ENCODE peak calls at places on chromosomes 11 and 22, in seven cellular contexts. K is heart left ventricle; T is HepG2; P is PC-3; J is heart right ventricle; G is activated CD4-positive, alpha-beta T cell treated with anti-CD3 and anti-CD28 coated beads for 36 hours; H is IMR-90. Q is an unnamed sample.

GRCh38 chr11:62879150-62879549 is 1.5 kb upstream of the SLC3A2 start:
- ATAC-seq in G (no peak), H (no peak), K (no peak), P (no peak), T (no peak), J (no peak), Q (no peak)

GRCh38 chr11:59898046-59898445 is 19.5 kb downstream of the OOSP3 start:
- ATAC-seq in K (no peak), J (no peak), P (no peak), T (no peak), G (no peak), H (no peak), Q (no peak)

GRCh38 chr11:92909214-92909613 is 60.2 kb upstream of the MTNR1B start:
- ATAC-seq in G (no peak), P (no peak), T (no peak), H (no peak), J (no peak), K (no peak), Q (no peak)

GRCh38 chr11:124934862-124935547 is 842 bp downstream of the HEPACAM start:
- ATAC-seq in P (peak; percentile 22), H (peak; percentile 92), T (peak; percentile 63), J (no peak), G (no peak), K (no peak), Q (no peak)

GRCh38 chr22:25153961-25154685 is 45.5 kb upstream of the CRYBB3 start:
- ATAC-seq in H (peak; percentile 40), J (peak; percentile 92), K (peak; percentile 94), G (no peak), P (peak; percentile 89), T (peak; percentile 92), Q (peak; percentile 96)

GRCh38 chr11:34890812-34891211 is 25.4 kb downstream of the APIP start:
- ATAC-seq in J (peak; percentile 55), T (no peak), K (peak; percentile 38), G (no peak), H (peak; percentile 48), P (peak; percentile 68), Q (no peak)

GRCh38 chr11:61071208-61071681 is 31.0 kb upstream of the CD5 start:
- ATAC-seq in H (no peak), K (no peak), G (peak; percentile 87), P (no peak), J (no peak), T (no peak), Q (peak; percentile 22)

GRCh38 chr11:72969894-72970335 is 155.7 kb downstream of the ATG16L2 start:
- ATAC-seq in G (peak; percentile 87), T (no peak), P (peak; percentile 80), H (peak; percentile 54), J (no peak), K (no peak), Q (no peak)

GRCh38 chr22:21591695-21592094 is 24.2 kb downstream of the UBE2L3 start:
- ATAC-seq in P (peak; percentile 37), J (peak; percentile 86), K (peak; percentile 78), H (no peak), T (no peak), G (no peak), Q (peak; percentile 70)

GRCh38 chr11:47234669-47235075 is 13.9 kb downstream of the ACP2 start:
- ATAC-seq in P (peak; percentile 71), J (peak; percentile 38), K (peak; percentile 70), T (peak; percentile 10), H (no peak), G (peak; percentile 71), Q (peak; percentile 23)

GRCh38 chr11:47467372-47467771 is 18.4 kb upstream of the RAPSN start:
- ATAC-seq in J (peak; percentile 22), H (peak; percentile 5), G (no peak), P (peak; percentile 27), K (no peak), T (no peak), Q (no peak)

GRCh38 chr11:6663794-6664478 is 8.3 kb upstream of the DCHS1 start:
- ATAC-seq in T (no peak), H (no peak), K (peak; percentile 28), J (peak; percentile 81), G (no peak), P (no peak), Q (no peak)

GRCh38 chr22:25514436-25514835 is 50.0 kb upstream of the GRK3 start:
- ATAC-seq in T (no peak), P (peak; percentile 46), J (no peak), K (no peak), H (peak; percentile 17), G (no peak), Q (peak; percentile 43)

GRCh38 chr22:27874756-27875155 is 44.3 kb downstream of the PITPNB start:
- ATAC-seq in H (no peak), G (peak; percentile 19), K (no peak), P (no peak), J (no peak), T (no peak), Q (no peak)

GRCh38 chr11:61524963-61525587 is 16.5 kb downstream of the LRRC10B start:
- ATAC-seq in K (peak; percentile 46), J (peak; percentile 44), H (no peak), P (no peak), G (no peak), T (no peak), Q (no peak)

GRCh38 chr11:62545437-62546243 is 966 bp downstream of the AHNAK start:
- ATAC-seq in T (peak; percentile 31), K (peak; percentile 66), P (peak; percentile 30), H (peak; percentile 48), J (peak; percentile 74), G (peak; percentile 16), Q (peak; percentile 39)

GRCh38 chr11:88384678-88385015 is 47.1 kb upstream of the CTSC start:
- ATAC-seq in J (no peak), H (peak; percentile 67), T (no peak), G (peak; percentile 58), P (peak; percentile 47), K (no peak), Q (no peak)

GRCh38 chr11:7524831-7525230 is 11.0 kb downstream of the PPFIBP2 start:
- ATAC-seq in T (no peak), H (no peak), P (no peak), J (no peak), G (no peak), K (no peak), Q (peak; percentile 86)